ENCODE peak calls at places on chromosome 13, in six cellular contexts. W is lower lobe of right lung, L is fibroblast of lung, S is RWPE1, F is left ventricle myocardium inferior, A is psoas muscle. R is an unnamed sample.

GRCh38 chr13:98450495-98451167 is 126.3 kb downstream of the STK24 start:
- DNase-seq in S (no peak), A (peak), F (peak), W (no peak), L (no peak), R (no peak)

GRCh38 chr13:90974249-90974954 is 373.1 kb upstream of the MIR17HG start:
- DNase-seq in A (no peak), F (no peak), L (no peak), W (no peak), S (no peak), R (no peak)

GRCh38 chr13:26534036-26534726 is 23.3 kb upstream of the WASF3 start:
- DNase-seq in L (no peak), W (no peak), A (no peak), F (no peak), S (no peak), R (no peak)

GRCh38 chr13:102017248-102017647 is 384.6 kb downstream of the FGF14 start:
- DNase-seq in A (no peak), S (no peak), F (no peak), W (no peak), L (no peak), R (no peak)

GRCh38 chr13:64900039-64900438 is 2330.1 kb downstream of the PCDH9 start:
- DNase-seq in F (no peak), L (no peak), W (no peak), A (peak), S (no peak), R (no peak)

GRCh38 chr13:31029129-31029528 is 96.7 kb downstream of the TEX26 start:
- DNase-seq in L (no peak), W (no peak), S (no peak), F (no peak), A (no peak), R (no peak)

GRCh38 chr13:84455143-84455905 is 573.0 kb upstream of the SLITRK1 start:
- DNase-seq in A (no peak), S (no peak), L (no peak), W (no peak), F (no peak), R (no peak)

GRCh38 chr13:91406619-91407018 is 8.2 kb downstream of the GPC5 start:
- DNase-seq in L (peak), F (no peak), A (no peak), W (no peak), S (peak), R (no peak)

GRCh38 chr13:26442541-26442940 is 114.9 kb upstream of the WASF3 start:
- DNase-seq in A (no peak), S (no peak), W (no peak), F (no peak), L (no peak), R (no peak)

GRCh38 chr13:45325806-45326205 is 15.2 kb downstream of the TPT1 start:
- DNase-seq in A (peak), F (peak), L (peak), W (no peak), S (peak), R (peak)

GRCh38 chr13:95368998-95369397 is 67.7 kb upstream of the ABCC4 start:
- DNase-seq in F (no peak), S (no peak), L (no peak), W (no peak), A (no peak), R (no peak)

GRCh38 chr13:113410472-113411201 is 42.7 kb downstream of the ADPRHL1 start:
- DNase-seq in F (no peak), W (peak), A (peak), S (no peak), L (peak), R (no peak)

GRCh38 chr13:111219306-111219705 is 101.1 kb upstream of the TEX29 start:
- DNase-seq in L (peak), F (peak), A (no peak), S (no peak), W (no peak), R (no peak)

GRCh38 chr13:111215081-111216047 is 100.3 kb downstream of the ARHGEF7 start:
- DNase-seq in W (no peak), L (no peak), F (no peak), S (no peak), A (peak), R (no peak)

GRCh38 chr13:111217661-111218060 is 102.6 kb downstream of the ARHGEF7 start:
- DNase-seq in S (no peak), A (no peak), W (peak), L (no peak), F (no peak), R (peak)

GRCh38 chr13:111213964-111214726 is 99.0 kb downstream of the ARHGEF7 start:
- DNase-seq in A (peak), F (no peak), S (no peak), L (no peak), W (peak), R (no peak)

GRCh38 chr13:111216166-111216960 is 101.3 kb downstream of the ARHGEF7 start:
- DNase-seq in W (no peak), F (no peak), A (peak), L (peak), S (peak), R (peak)
- TF ChIP-seq CTCF in W (peak), F (peak), A (peak), L (peak), S (peak), R (no peak)

DNA sequence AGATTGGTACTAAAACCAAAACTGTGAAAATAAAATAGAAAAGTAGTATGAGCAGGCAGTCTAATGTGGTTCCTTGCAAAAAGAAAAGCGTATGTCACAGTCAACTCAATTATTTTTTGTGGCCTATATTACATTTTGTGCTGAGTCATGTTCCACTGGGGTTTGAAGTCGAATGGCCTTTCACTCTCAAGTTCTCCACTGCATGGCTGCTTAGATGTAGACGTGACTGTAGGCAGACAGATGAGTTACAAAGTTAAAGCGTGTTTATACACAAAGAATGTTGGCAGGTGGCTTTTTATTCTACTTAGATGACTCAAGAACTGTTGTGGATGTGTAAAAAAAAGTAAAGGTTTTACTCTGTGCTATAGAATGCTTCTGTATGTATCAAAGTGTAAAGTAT is 133.9 kb downstream of the SLITRK6 start:
- DNase-seq in S (no peak), W (no peak), A (no peak), L (peak), F (no peak), R (no peak)
- H3K27ac ChIP-seq in S (no peak), W (no peak), A (no peak), L (no peak), F (no peak), R (no peak)

GRCh38 chr13:42883771-42884170 is 102.4 kb downstream of the FAM216B start:
- DNase-seq in W (no peak), F (no peak), A (peak), L (peak), S (no peak), R (peak)
- TF ChIP-seq CTCF in W (no peak), F (peak), A (peak), L (no peak), S (peak), R (peak)

DNA sequence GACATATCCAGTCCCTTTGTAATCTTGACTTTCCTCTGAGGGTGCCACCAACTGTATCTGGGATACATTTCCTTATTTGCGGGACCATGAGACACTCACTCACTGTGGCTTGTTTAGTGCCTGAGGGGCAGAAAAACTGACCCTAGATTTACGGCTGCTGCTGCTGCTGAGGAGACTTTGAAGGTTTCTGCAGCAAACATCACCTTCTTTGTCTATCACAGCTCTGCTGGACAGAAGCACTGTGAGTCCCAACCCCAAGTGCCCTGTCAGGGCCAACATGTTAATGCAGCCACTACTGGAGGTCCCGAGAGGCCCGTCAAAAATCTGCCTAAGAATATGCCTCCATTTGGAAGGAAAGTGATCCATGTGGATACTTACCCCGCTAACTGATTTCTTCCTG is 37.2 kb upstream of the UBL3 start:
- DNase-seq in L (no peak), W (no peak), S (no peak), F (no peak), A (no peak), R (no peak)
- H3K27ac ChIP-seq in L (no peak), W (no peak), S (no peak), F (no peak), A (no peak), R (no peak)

DNA sequence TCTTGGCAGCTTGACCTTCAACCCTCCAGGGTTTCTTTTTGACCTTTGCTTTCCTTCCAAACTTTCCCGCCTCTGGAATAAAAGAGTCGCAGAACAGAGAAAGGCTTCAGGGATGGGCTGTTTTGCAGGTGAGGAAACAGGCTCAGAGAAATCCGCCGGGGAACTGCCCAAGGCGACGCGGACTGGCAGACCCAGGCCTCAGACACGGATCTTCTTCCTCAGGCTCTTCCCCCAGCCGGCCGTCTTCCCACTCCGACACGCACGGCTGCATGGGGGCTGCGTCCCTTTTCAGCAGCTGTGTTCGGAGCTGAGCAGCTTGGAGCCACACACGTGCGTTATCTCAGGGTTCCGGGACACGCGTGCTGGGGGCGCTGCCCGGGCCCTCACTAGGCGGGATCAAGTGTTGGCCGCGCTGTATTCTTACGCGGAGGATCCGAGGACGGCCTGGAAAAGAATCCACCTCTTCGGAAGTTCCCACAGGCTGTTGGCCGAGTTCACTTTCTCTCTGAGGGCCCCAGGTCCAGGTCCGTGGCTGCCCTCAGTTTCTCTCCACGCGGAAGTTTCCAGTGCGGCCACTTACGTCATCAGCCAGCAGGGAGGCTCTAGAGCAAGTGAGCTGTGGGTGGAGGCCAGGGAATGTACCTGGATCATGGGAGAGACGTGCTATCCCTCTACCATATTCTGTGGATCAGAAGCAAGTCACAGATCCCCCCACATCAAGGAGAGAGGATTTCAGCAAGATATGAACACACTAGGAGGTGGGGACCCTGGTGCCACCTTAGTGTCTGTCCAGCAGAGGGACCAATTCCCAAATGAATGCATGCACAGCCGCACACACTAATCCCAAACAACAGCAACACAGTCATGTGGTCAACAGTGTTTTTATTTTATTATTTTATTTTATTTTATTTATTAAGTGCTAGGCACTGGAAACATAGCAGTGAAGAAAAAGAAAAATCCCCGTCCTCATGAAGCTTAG is 100.4 kb downstream of the ING1 start:
- DNase-seq in L (no peak), S (no peak), W (no peak), A (no peak), F (no peak), R (no peak)
- TF ChIP-seq CTCF in L (no peak), S (no peak), W (no peak), A (no peak), F (no peak), R (no peak)

DNA sequence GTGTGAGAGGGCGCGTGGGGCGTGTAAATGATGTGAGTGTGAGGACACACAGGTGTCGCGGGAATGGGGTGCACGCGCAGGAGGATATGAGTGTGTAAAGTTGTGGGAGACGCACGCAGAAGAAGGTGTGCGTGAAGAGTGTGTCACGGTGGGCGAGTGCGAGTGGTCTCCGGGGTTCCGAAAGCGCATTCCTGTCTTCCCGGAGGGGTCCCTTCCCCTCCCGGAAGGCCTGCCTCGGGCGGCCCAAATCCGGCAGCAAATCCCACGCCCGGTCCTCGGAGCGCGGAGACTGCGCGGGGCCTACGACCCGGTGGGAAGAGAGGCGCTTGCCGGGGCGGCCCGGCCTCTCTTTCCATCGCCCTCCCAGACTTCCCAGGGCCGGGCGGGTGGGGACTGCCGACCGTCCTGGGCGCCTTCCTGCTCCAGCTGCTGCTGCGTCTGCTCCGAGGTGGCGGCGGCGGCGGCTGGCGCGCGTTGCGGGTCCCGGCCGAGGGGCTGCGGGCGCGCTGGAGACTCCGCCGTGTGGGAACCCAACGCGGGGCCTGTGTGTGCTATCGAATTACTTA is 2.1 kb downstream of the ZIC5 start:
- DNase-seq in A (no peak), S (no peak), L (no peak), W (no peak), F (no peak), R (no peak)
- H3K27ac ChIP-seq in A (no peak), S (no peak), L (no peak), W (no peak), F (no peak), R (no peak)

GRCh38 chr13:50189450-50189849 is 174.2 kb downstream of the KCNRG start:
- DNase-seq in L (no peak), S (no peak), A (no peak), W (no peak), F (no peak), R (no peak)
- TF ChIP-seq CTCF in L (no peak), S (no peak), A (no peak), W (no peak), F (no peak), R (no peak)